ENCODE peak calls at places on chromosomes 6 and 20, in seven cellular contexts. R, H, X, A, Q, E and P are unnamed samples.

GRCh38 chr6:26286168-26286854 is 78.7 kb upstream of the BTN3A2 start:
- DNase-seq in X (peak), A (peak), E (peak), H (peak), R (no peak), Q (peak), P (peak)

GRCh38 chr20:41532935-41533334 is 85.2 kb downstream of the CHD6 start:
- DNase-seq in Q (no peak), X (no peak), H (no peak), R (no peak), A (no peak), E (no peak), P (no peak)

GRCh38 chr6:25193147-25193864 is 85.9 kb upstream of the CARMIL1 start:
- DNase-seq in X (peak), R (no peak), A (no peak), Q (peak), H (no peak), E (peak), P (peak)

GRCh38 chr20:63772781-63773520 is 33.4 kb downstream of the SLC2A4RG start:
- DNase-seq in X (no peak), Q (peak), E (no peak), H (no peak), R (no peak), A (no peak), P (no peak)

GRCh38 chr20:35839891-35840290 is 68.1 kb downstream of the PHF20 start:
- DNase-seq in H (no peak), X (no peak), E (no peak), R (no peak), A (no peak), Q (no peak), P (no peak)

GRCh38 chr6:133033263-133033662 is 207.9 kb upstream of the EYA4 start:
- DNase-seq in E (no peak), Q (no peak), X (no peak), R (no peak), A (no peak), H (no peak), P (no peak)

GRCh38 chr20:51608060-51608459 is 65.5 kb upstream of the NFATC2 start:
- DNase-seq in E (no peak), R (no peak), H (no peak), Q (no peak), A (no peak), X (no peak), P (no peak)

GRCh38 chr6:33162471-33162870 is 29.8 kb downstream of the COL11A2 start:
- DNase-seq in Q (no peak), X (no peak), H (no peak), R (no peak), E (no peak), A (no peak), P (no peak)

GRCh38 chr20:36644032-36644712 is 1.8 kb downstream of the SLA2 start:
- DNase-seq in X (no peak), Q (no peak), A (no peak), R (no peak), E (no peak), H (no peak), P (no peak)

GRCh38 chr6:25369450-25370086 is 90.4 kb downstream of the CARMIL1 start:
- DNase-seq in R (no peak), Q (no peak), X (no peak), A (peak), H (no peak), E (peak), P (peak)

GRCh38 chr6:134373282-134373922 is 55.5 kb upstream of the SGK1 start:
- DNase-seq in H (no peak), E (peak), R (no peak), A (peak), Q (peak), X (peak), P (peak)

GRCh38 chr6:71334768-71335167 is 46.2 kb downstream of the OGFRL1 start:
- DNase-seq in E (no peak), X (no peak), R (no peak), H (no peak), Q (no peak), A (no peak), P (peak)

GRCh38 chr20:17663486-17663885 is 18.6 kb downstream of the RRBP1 start:
- DNase-seq in X (peak), E (peak), A (no peak), H (no peak), R (no peak), Q (no peak), P (no peak)

GRCh38 chr20:1567392-1568165 is 10.1 kb upstream of the SIRPD start:
- DNase-seq in X (no peak), A (no peak), E (peak), R (peak), Q (no peak), H (no peak), P (no peak)

GRCh38 chr6:33213166-33213988 is 5.1 kb downstream of the RING1 start:
- DNase-seq in Q (peak), E (no peak), X (peak), R (no peak), A (no peak), H (no peak), P (peak)

GRCh38 chr20:11843289-11843688 is 74.4 kb upstream of the BTBD3 start:
- DNase-seq in A (no peak), R (no peak), X (no peak), E (no peak), Q (no peak), H (no peak), P (no peak)

GRCh38 chr6:165245716-165246115 is 63.7 kb downstream of the C6orf118 start:
- DNase-seq in A (no peak), X (no peak), H (no peak), E (no peak), Q (no peak), R (no peak), P (no peak)

GRCh38 chr6:53730767-53731166 is 64.0 kb upstream of the LRRC1 start:
- DNase-seq in A (no peak), X (no peak), Q (no peak), R (no peak), H (no peak), E (no peak), P (no peak)

GRCh38 chr20:34705383-34706021 is 1.4 kb downstream of the TP53INP2 start:
- DNase-seq in X (peak), A (peak), Q (peak), E (no peak), R (no peak), H (no peak), P (peak)

GRCh38 chr6:97401533-97401932 is 118.5 kb upstream of the MMS22L start:
- DNase-seq in E (peak), Q (no peak), X (no peak), H (no peak), R (no peak), A (no peak), P (no peak)

GRCh38 chr6:13357551-13358075 is 29.3 kb upstream of the TBC1D7 start:
- DNase-seq in Q (no peak), X (no peak), E (peak), R (no peak), A (no peak), H (peak), P (no peak)

GRCh38 chr6:166638566-166638965 is 11.5 kb upstream of the RPS6KA2 start:
- DNase-seq in A (no peak), E (no peak), X (no peak), H (no peak), Q (no peak), R (no peak), P (no peak)

GRCh38 chr6:129643968-129644367 is 66.0 kb downstream of the ARHGAP18 start:
- DNase-seq in A (no peak), E (no peak), H (no peak), Q (no peak), R (no peak), X (no peak), P (peak)

GRCh38 chr20:5949943-5950270 is 426 bp downstream of the TRMT6 start:
- DNase-seq in R (no peak), Q (no peak), H (no peak), E (no peak), A (no peak), X (no peak), P (no peak)

GRCh38 chr6:47481806-47482205 is 4.2 kb downstream of the CD2AP start:
- DNase-seq in A (no peak), X (no peak), H (no peak), R (no peak), E (no peak), Q (no peak), P (no peak)

GRCh38 chr6:133337312-133337711 is 96.2 kb downstream of the EYA4 start:
- DNase-seq in Q (no peak), E (no peak), A (no peak), H (no peak), X (no peak), R (no peak), P (no peak)

GRCh38 chr6:10633216-10633615 is 61.2 kb downstream of the C6orf52 start:
- DNase-seq in A (no peak), X (no peak), Q (no peak), H (no peak), R (no peak), E (peak), P (peak)

GRCh38 chr20:62926229-62927127 is at the start of gene DIDO1:
- DNase-seq in H (peak), Q (peak), A (peak), X (peak), E (peak), R (no peak), P (peak)

GRCh38 chr20:63963784-63964301 is 5.9 kb downstream of the ZNF512B start:
- DNase-seq in X (no peak), Q (no peak), A (no peak), E (no peak), R (no peak), H (peak), P (no peak)

GRCh38 chr6:5636210-5637030 is 370.3 kb downstream of the NRN1 start:
- DNase-seq in R (no peak), H (no peak), X (no peak), E (no peak), Q (no peak), A (no peak), P (no peak)

GRCh38 chr6:28167068-28167467 is 25.4 kb downstream of the ZKSCAN8 start:
- DNase-seq in A (no peak), E (peak), X (no peak), Q (no peak), H (no peak), R (no peak), P (no peak)

GRCh38 chr20:3710703-3711417 is 1.5 kb downstream of the SIGLEC1 start:
- DNase-seq in X (no peak), E (no peak), R (peak), Q (peak), A (peak), H (no peak), P (peak)

GRCh38 chr6:47343631-47344421 is 34.1 kb upstream of the TNFRSF21 start:
- DNase-seq in X (no peak), H (no peak), R (no peak), Q (no peak), A (peak), E (no peak), P (peak)

GRCh38 chr20:5569021-5569420 is 181.2 kb upstream of the SHLD1 start:
- DNase-seq in E (peak), X (no peak), Q (no peak), H (no peak), A (peak), R (no peak), P (peak)

GRCh38 chr20:30168025-30168799 is 1089.3 kb upstream of the DEFB115 start:
- DNase-seq in A (peak), X (peak), H (no peak), R (no peak), E (no peak), Q (no peak), P (no peak)

GRCh38 chr6:142627474-142627873 is 317.5 kb downstream of the HIVEP2 start:
- DNase-seq in A (no peak), Q (no peak), X (no peak), E (no peak), H (no peak), R (no peak), P (no peak)

GRCh38 chr20:33211817-33212424 is 5.2 kb upstream of the BPIFA3 start:
- DNase-seq in R (peak), E (peak), X (peak), Q (peak), A (peak), H (peak), P (peak)
- TF ChIP-seq CTCF in R (peak), E (peak), X (no peak), Q (peak), A (no peak), H (peak), P (peak)

DNA sequence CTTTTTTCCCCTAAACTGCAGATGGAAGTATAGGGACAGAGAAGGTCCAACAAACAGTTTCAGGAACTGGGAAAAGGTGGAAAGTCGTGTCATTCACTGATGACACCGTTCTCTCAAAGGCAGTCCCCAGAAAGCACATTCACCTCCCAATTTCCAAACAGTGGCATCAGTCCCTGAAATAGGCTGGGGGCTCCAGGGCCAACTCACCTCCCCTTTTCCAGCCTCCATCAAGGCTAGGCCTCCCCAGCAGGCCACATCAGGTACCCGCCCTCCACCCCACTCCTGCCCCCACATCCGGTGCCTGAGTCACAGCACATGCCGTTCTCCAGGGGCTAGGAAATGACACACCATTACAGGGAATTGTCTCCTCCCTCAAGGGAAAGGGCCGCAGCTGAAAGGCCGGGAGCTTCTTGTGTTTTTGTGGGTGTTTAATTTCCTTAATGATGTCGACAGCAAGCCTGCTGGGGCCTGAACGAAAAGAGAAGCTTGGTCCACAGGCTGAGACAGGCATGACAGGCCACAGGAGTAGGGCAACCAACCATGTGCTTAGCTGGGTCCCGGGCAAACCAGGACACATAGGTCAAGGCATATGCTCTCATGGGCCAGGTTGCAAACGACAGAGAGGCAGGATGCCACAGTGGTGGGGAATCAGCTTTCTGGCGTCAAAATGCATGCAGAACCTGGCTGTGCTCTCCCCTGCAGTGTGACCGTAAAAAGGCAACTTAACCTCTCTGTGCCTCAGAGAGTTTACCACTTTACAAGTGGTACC is 39.2 kb downstream of the ZMYND8 start:
- DNase-seq in E (peak), A (peak), H (peak), Q (peak), R (no peak), X (peak), P (peak)
- TF ChIP-seq CTCF in E (no peak), A (no peak), H (no peak), Q (peak), R (no peak), X (peak), P (no peak)

DNA sequence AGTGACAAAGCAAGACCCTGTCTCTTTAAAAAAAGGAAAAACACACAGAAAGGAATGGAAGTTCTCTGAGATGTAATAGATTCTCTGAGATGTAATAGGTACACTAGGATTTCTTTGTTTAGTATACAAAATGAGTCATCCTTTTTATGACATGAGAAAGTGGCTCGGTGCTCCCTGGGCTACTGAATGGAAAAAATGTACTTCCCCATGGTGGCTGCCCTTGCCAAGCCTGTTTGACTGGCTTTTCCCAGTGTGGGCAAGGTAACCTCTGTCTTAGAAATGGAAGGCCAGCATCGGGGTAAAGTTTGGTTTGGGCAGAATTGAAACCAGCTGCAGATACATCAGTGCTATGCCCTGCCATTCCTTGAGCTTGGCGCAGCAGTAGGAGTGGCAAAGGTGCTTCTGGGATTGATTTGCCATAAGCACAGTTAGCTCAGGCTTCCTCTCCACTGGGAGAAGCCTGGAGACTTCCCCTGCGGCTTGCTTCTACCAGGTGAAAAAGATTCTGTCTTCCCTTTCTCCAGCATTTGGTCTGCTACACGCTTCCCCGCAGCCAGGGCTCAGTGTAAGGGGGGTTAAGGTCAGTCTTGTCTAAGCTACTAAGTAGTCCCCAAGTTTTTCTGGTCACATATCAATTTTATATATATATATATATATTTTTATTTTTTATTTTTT is 24.5 kb downstream of the ARFGEF2 start:
- DNase-seq in H (no peak), R (no peak), Q (peak), X (no peak), A (peak), E (no peak), P (peak)
- TF ChIP-seq CTCF in H (no peak), R (no peak), Q (no peak), X (no peak), A (no peak), E (no peak), P (no peak)

GRCh38 chr6:30966154-30966553 is 17.4 kb upstream of the MUC21 start:
- DNase-seq in R (no peak), A (no peak), E (no peak), X (no peak), Q (no peak), H (no peak), P (no peak)
- TF ChIP-seq CTCF in R (no peak), A (no peak), E (no peak), X (no peak), Q (no peak), H (no peak), P (no peak)

DNA sequence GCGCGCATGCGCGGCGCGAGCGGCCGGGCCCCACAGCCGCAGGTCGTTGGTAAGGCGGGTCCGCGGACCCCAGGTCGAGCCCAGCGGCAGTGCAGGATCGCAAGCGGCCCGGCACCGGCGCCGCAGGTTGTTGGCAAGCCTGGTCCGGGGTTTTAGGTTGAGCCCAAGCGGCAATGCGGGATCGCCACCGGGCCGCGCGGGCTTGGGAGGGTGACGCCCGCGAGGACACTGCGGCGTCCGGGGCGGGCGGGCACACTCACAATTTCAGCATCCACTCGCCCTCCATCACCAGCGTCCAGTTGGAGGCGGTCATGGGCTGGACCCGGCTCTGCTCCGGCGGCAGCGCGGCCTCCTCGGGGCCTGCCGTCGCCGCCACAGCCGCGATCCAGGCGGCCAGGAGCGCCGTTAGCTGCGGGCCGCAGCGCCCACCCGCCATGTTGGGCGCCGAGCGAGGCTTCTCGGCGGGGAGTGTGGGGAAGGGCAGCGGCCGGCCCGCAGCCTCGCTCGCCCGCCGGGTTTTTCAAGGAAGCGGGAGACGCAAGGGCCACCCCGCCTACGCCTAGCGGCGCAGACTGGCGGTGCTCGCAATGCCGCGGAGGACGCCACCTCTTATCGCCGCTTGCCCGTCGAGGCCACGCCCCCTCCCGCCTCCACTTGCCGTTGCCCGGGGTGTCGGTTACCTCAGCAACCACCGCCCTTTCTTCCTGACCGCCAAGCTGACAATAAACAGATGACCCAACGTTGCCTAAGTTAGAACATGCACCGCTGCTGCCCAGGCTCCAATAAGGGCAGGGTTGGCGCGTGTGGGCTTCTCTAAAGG is at the start of gene TMX4:
- DNase-seq in R (peak), X (peak), Q (peak), H (peak), A (peak), E (peak), P (peak)
- TF ChIP-seq CTCF in R (no peak), X (peak), Q (peak), H (peak), A (peak), E (peak), P (peak)

GRCh38 chr20:59992531-59992930 is 34.3 kb downstream of the CDH26 start:
- DNase-seq in R (no peak), H (no peak), X (no peak), A (no peak), Q (no peak), E (no peak), P (no peak)
- TF ChIP-seq CTCF in R (no peak), H (peak), X (no peak), A (no peak), Q (no peak), E (no peak), P (peak)

GRCh38 chr6:3784423-3784822 is 32.9 kb upstream of the PXDC1 start:
- DNase-seq in A (no peak), R (no peak), H (no peak), X (no peak), E (no peak), Q (no peak), P (no peak)

GRCh38 chr6:3786131-3786530 is 34.6 kb upstream of the PXDC1 start:
- DNase-seq in X (no peak), R (no peak), Q (no peak), E (no peak), H (no peak), A (no peak), P (no peak)

GRCh38 chr6:3784885-3785744 is 33.6 kb upstream of the PXDC1 start:
- DNase-seq in R (no peak), A (no peak), X (no peak), E (no peak), Q (no peak), H (no peak), P (no peak)

GRCh38 chr6:3785745-3786098 is 34.2 kb upstream of the PXDC1 start:
- DNase-seq in E (no peak), X (no peak), R (no peak), A (no peak), Q (no peak), H (no peak), P (no peak)

GRCh38 chr6:3782876-3783832 is 31.6 kb upstream of the PXDC1 start:
- DNase-seq in H (no peak), E (no peak), A (no peak), R (no peak), X (no peak), Q (no peak), P (no peak)
- TF ChIP-seq CTCF in H (no peak), E (no peak), A (no peak), R (no peak), X (no peak), Q (no peak), P (no peak)

GRCh38 chr20:32437391-32438074 is 79.4 kb downstream of the ASXL1 start:
- DNase-seq in H (no peak), A (no peak), Q (peak), X (no peak), R (no peak), E (no peak), P (no peak)
- TF ChIP-seq CTCF in H (no peak), A (no peak), Q (peak), X (no peak), R (peak), E (peak), P (peak)